ENCODE peak calls at places on chromosomes 1 and 21, in four cellular contexts. H is HS-27A; N is stimulated activated CD4-positive, alpha-beta T cell treated with anti-CD3 and anti-CD28 coated beads, Interleukin-4, amount 100 ng/mL, for 48 hours; U is activated effector memory CD4-positive, alpha-beta T cell treated with Interleukin-2 at 50 U/mL for 16 hours. Z is an unnamed sample.

GRCh38 chr1:175287377-175287776 is 94.8 kb upstream of the KIAA0040 start:
- DNase-seq in H (no peak), N (no peak), U (no peak), Z (no peak)

GRCh38 chr1:155104605-155105534 is 22.8 kb upstream of the EFNA1 start:
- DNase-seq in N (no peak), H (no peak), U (no peak), Z (no peak)

GRCh38 chr1:58898739-58899580 is 115.1 kb upstream of the JUN start:
- DNase-seq in H (no peak), U (no peak), N (no peak), Z (no peak)

GRCh38 chr1:45820797-45821196 is 17.4 kb downstream of the MAST2 start:
- DNase-seq in H (no peak), N (no peak), U (no peak), Z (no peak)

GRCh38 chr1:236966636-236967035 is 37.6 kb downstream of the MT1HL1 start:
- DNase-seq in H (no peak), N (no peak), U (no peak), Z (no peak)

GRCh38 chr1:207017615-207018559 is 14.7 kb downstream of the C1orf116 start:
- DNase-seq in N (no peak), U (no peak), H (no peak), Z (no peak)

GRCh38 chr1:45854724-45855123 is 51.3 kb downstream of the MAST2 start:
- DNase-seq in N (no peak), U (no peak), H (no peak), Z (no peak)

GRCh38 chr1:225476538-225476988 is 48.7 kb upstream of the LBR start:
- DNase-seq in U (no peak), N (no peak), H (no peak), Z (no peak)

GRCh38 chr1:46036894-46037596 is 95.4 kb downstream of the PIK3R3 start:
- DNase-seq in N (peak; percentile 86), H (peak; percentile 50), U (peak; percentile 68), Z (peak; percentile 39)

GRCh38 chr1:57431400-57431799 is 7.5 kb upstream of the DAB1 start:
- DNase-seq in H (no peak), U (no peak), N (no peak), Z (no peak)

GRCh38 chr1:77986810-77987209 is 7.9 kb upstream of the FUBP1 start:
- DNase-seq in H (no peak), N (no peak), U (no peak), Z (no peak)

GRCh38 chr1:224726783-224727182 is 110.7 kb downstream of the CNIH3 start:
- DNase-seq in H (peak; percentile 77), U (no peak), N (no peak), Z (peak; percentile 98)

GRCh38 chr1:6261615-6261995 is 707 bp upstream of the GPR153 start:
- DNase-seq in H (no peak), U (no peak), N (no peak), Z (no peak)

GRCh38 chr1:85578321-85579295 is 2.0 kb upstream of the CCN1 start:
- DNase-seq in N (no peak), H (peak; percentile 97), U (no peak), Z (peak; percentile 92)

GRCh38 chr1:195516036-195516435 is 1092.2 kb downstream of the KCNT2 start:
- DNase-seq in N (no peak), H (no peak), U (no peak), Z (no peak)

GRCh38 chr1:225424562-225425210 is 3.2 kb downstream of the LBR start:
- DNase-seq in N (no peak), U (no peak), H (peak; percentile 82), Z (peak; percentile 80)

GRCh38 chr21:44365251-44365966 is 12.0 kb downstream of the TRPM2 start:
- DNase-seq in U (no peak), N (no peak), H (no peak), Z (no peak)

GRCh38 chr1:226126824-226127591 is 59.5 kb downstream of the ACBD3 start:
- DNase-seq in H (no peak), U (no peak), N (no peak), Z (no peak)

GRCh38 chr1:77797991-77798390 is 18.5 kb downstream of the MIGA1 start:
- DNase-seq in U (no peak), H (no peak), N (no peak), Z (no peak)

GRCh38 chr1:181150842-181151241 is 62.3 kb downstream of the IER5 start:
- DNase-seq in U (no peak), N (no peak), H (no peak), Z (no peak)

GRCh38 chr1:217009376-217009775 is 286.1 kb upstream of the ESRRG start:
- DNase-seq in H (no peak), N (no peak), U (no peak), Z (no peak)

GRCh38 chr1:157155658-157156057 is 17.5 kb upstream of the ETV3 start:
- DNase-seq in N (no peak), U (no peak), H (no peak), Z (no peak)

GRCh38 chr1:111214884-111215283 is 12.6 kb upstream of the CHI3L2 start:
- DNase-seq in N (peak; percentile 41), U (no peak), H (no peak), Z (no peak)

GRCh38 chr1:2865571-2866414 is 64.3 kb upstream of the TTC34 start:
- DNase-seq in U (no peak), N (no peak), H (no peak), Z (no peak)

GRCh38 chr21:42038826-42039425 is 28.8 kb upstream of the ZBTB21 start:
- DNase-seq in U (no peak), N (no peak), H (no peak), Z (no peak)

GRCh38 chr1:222279591-222279990 is 268.3 kb downstream of the HHIPL2 start:
- DNase-seq in N (no peak), H (no peak), U (no peak), Z (no peak)

Z was measured in retinal pigment epithelial cell.